ENCODE peak calls at places on chromosomes 5 and 9, in four cellular contexts. P is GM12878; I is amygdala; E is activated CD4-positive, alpha-beta T cell treated with anti-CD3 and anti-CD28 coated beads, Interleukin-2, amount 50 U/mL, for 48 hours. D is an unnamed sample.

GRCh38 chr5:30100148-30100547 is 1093.3 kb upstream of the CDH6 start:
- DNase-seq in P (no peak), E (no peak), I (no peak), D (no peak)

GRCh38 chr5:61329729-61330128 is 2.3 kb upstream of the ZSWIM6 start:
- DNase-seq in I (no peak), P (no peak), E (no peak), D (no peak)

GRCh38 chr5:85605381-85605780 is 1012.4 kb upstream of the COX7C start:
- DNase-seq in I (no peak), E (no peak), P (no peak), D (no peak)

GRCh38 chr5:126965061-126965475 is 65.3 kb downstream of the MARCHF3 start:
- DNase-seq in P (peak; percentile 55), I (no peak), E (no peak), D (no peak)

GRCh38 chr5:139854953-139855352 is 59.3 kb downstream of the PSD2 start:
- DNase-seq in E (no peak), P (no peak), I (no peak), D (no peak)

GRCh38 chr5:176152191-176152932 is 85.9 kb upstream of the SIMC1 start:
- DNase-seq in I (no peak), P (no peak), E (no peak), D (no peak)

GRCh38 chr5:154403776-154404387 is 41.9 kb upstream of the SAP30L start:
- DNase-seq in E (no peak), P (no peak), I (no peak), D (no peak)

GRCh38 chr5:177122566-177122965 is 11.0 kb upstream of the NSD1 start:
- DNase-seq in P (no peak), I (no peak), E (no peak), D (no peak)

GRCh38 chr9:105064248-105065118 is 136.5 kb upstream of the ABCA1 start:
- DNase-seq in P (no peak), I (peak; percentile 87), E (no peak), D (peak; percentile 97)

GRCh38 chr5:5767286-5767928 is 344.9 kb downstream of the ICE1 start:
- DNase-seq in E (no peak), I (peak; percentile 4), P (no peak), D (peak; percentile 64)

GRCh38 chr9:111975709-111976108 is 79.1 kb downstream of the UGCG start:
- DNase-seq in E (no peak), I (no peak), P (peak; percentile 39), D (no peak)

GRCh38 chr5:33468811-33469435 is 28.2 kb downstream of the TARS1 start:
- DNase-seq in P (no peak), E (no peak), I (no peak), D (no peak)

GRCh38 chr5:60415443-60415842 is 284.5 kb downstream of the DEPDC1B start:
- DNase-seq in I (no peak), P (no peak), E (no peak), D (no peak)

GRCh38 chr9:3367185-3367584 is 158.6 kb downstream of the RFX3 start:
- DNase-seq in P (no peak), E (no peak), I (no peak), D (no peak)

GRCh38 chr5:41575110-41575779 is 64.8 kb upstream of the PLCXD3 start:
- DNase-seq in P (no peak), I (no peak), E (no peak), D (no peak)

GRCh38 chr5:158487156-158487555 is 612.6 kb downstream of the EBF1 start:
- DNase-seq in I (no peak), P (no peak), E (no peak), D (no peak)

GRCh38 chr5:39518516-39518915 is 93.7 kb upstream of the DAB2 start:
- DNase-seq in I (no peak), P (no peak), E (no peak), D (no peak)

GRCh38 chr5:66213533-66213932 is 69.4 kb downstream of the SREK1 start:
- DNase-seq in P (no peak), I (no peak), E (no peak), D (no peak)

GRCh38 chr5:131773805-131774204 is 23.0 kb downstream of the FNIP1 start:
- DNase-seq in P (no peak), I (peak; percentile 77), E (no peak), D (no peak)

GRCh38 chr5:1867114-1867814 is 15.5 kb downstream of the IRX4 start:
- DNase-seq in P (no peak), I (no peak), E (no peak), D (no peak)

GRCh38 chr9:6852243-6852963 is 94.6 kb downstream of the KDM4C start:
- DNase-seq in E (no peak), I (no peak), P (no peak), D (no peak)

GRCh38 chr5:143882520-143882919 is 70.6 kb downstream of the HMHB1 start:
- DNase-seq in P (no peak), E (no peak), I (no peak), D (no peak)

GRCh38 chr5:74762599-74762998 is 4.3 kb downstream of the GFM2 start:
- DNase-seq in I (no peak), P (no peak), E (peak; percentile 18), D (no peak)

GRCh38 chr9:132970306-132971062 is 8.0 kb upstream of the GFI1B start:
- DNase-seq in I (no peak), P (no peak), E (no peak), D (no peak)

GRCh38 chr5:54533541-54534179 is 16.1 kb downstream of the SNX18 start:
- DNase-seq in I (peak; percentile 46), E (no peak), P (no peak), D (peak; percentile 64)

D was measured in esophagus muscularis mucosa.